ENCODE peak calls at places on chromosomes 16 and 17, in eight cellular contexts. S, E, B, R, V, P, K and J are unnamed samples.

GRCh38 chr17:82449883-82450356 is 632 bp downstream of the CYBC1 start:
- DNase-seq in S (peak), E (no peak), B (no peak), R (no peak), V (no peak), P (no peak), K (no peak), J (no peak)

GRCh38 chr17:28957992-28958355 is 6.7 kb upstream of the PHF12 start:
- DNase-seq in S (no peak), E (no peak), B (no peak), R (no peak), V (no peak), P (no peak), K (no peak), J (no peak)

GRCh38 chr17:41907633-41908539 is 10.9 kb downstream of the ACLY start:
- DNase-seq in S (no peak), E (peak), B (no peak), R (no peak), V (peak), P (no peak), K (no peak), J (no peak)

GRCh38 chr17:62597920-62598319 is 29.6 kb upstream of the MRC2 start:
- DNase-seq in S (no peak), E (no peak), B (no peak), R (no peak), V (peak), P (no peak), K (no peak), J (no peak)

GRCh38 chr16:74998481-74999207 is at the start of gene ZNRF1:
- DNase-seq in S (peak), E (peak), B (peak), R (peak), V (peak), P (peak), K (peak), J (peak)

GRCh38 chr17:5785867-5786509 is 201.7 kb upstream of the NLRP1 start:
- DNase-seq in S (no peak), E (no peak), B (no peak), R (no peak), V (peak), P (no peak), K (no peak), J (no peak)

GRCh38 chr17:59763861-59764260 is 56.4 kb downstream of the VMP1 start:
- DNase-seq in S (no peak), E (no peak), B (no peak), R (no peak), V (peak), P (no peak), K (no peak), J (no peak)

GRCh38 chr17:41404024-41404651 is 6.7 kb upstream of the KRT31 start:
- DNase-seq in S (peak), E (no peak), B (no peak), R (no peak), V (peak), P (no peak), K (no peak), J (no peak)

GRCh38 chr16:23104032-23104955 is 45.0 kb downstream of the USP31 start:
- DNase-seq in S (no peak), E (no peak), B (no peak), R (no peak), V (no peak), P (no peak), K (no peak), J (no peak)

GRCh38 chr16:86714166-86714565 is 135.8 kb downstream of the FOXL1 start:
- DNase-seq in S (no peak), E (no peak), B (no peak), R (no peak), V (peak), P (no peak), K (no peak), J (no peak)

GRCh38 chr17:4206945-4207344 is 56.8 kb downstream of the ANKFY1 start:
- DNase-seq in S (peak), E (no peak), B (no peak), R (no peak), V (peak), P (no peak), K (no peak), J (no peak)

GRCh38 chr16:17026600-17027242 is 444.0 kb downstream of the XYLT1 start:
- DNase-seq in S (no peak), E (no peak), B (no peak), R (no peak), V (no peak), P (no peak), K (no peak), J (no peak)

GRCh38 chr17:7119314-7119713 is 4.7 kb upstream of the ASGR2 start:
- DNase-seq in S (no peak), E (no peak), B (no peak), R (no peak), V (no peak), P (no peak), K (no peak), J (no peak)

GRCh38 chr16:49365711-49366509 is 7.7 kb upstream of the C16orf78 start:
- DNase-seq in S (no peak), E (no peak), B (no peak), R (no peak), V (no peak), P (no peak), K (no peak), J (no peak)

GRCh38 chr16:15621456-15621855 is 21.5 kb downstream of the MARF1 start:
- DNase-seq in S (no peak), E (no peak), B (no peak), R (no peak), V (no peak), P (no peak), K (no peak), J (no peak)

GRCh38 chr16:80719573-80719972 is 84.8 kb downstream of the CDYL2 start:
- DNase-seq in S (no peak), E (no peak), B (no peak), R (no peak), V (no peak), P (no peak), K (no peak), J (no peak)

GRCh38 chr16:27328937-27329336 is 15.2 kb downstream of the IL4R start:
- DNase-seq in S (no peak), E (no peak), B (no peak), R (no peak), V (no peak), P (no peak), K (no peak), J (no peak)

GRCh38 chr16:69762843-69763556 is 868 bp downstream of the WWP2 start:
- DNase-seq in S (peak), E (no peak), B (no peak), R (no peak), V (peak), P (no peak), K (no peak), J (no peak)

GRCh38 chr16:65105173-65105572 is 16.7 kb downstream of the CDH11 start:
- DNase-seq in S (no peak), E (no peak), B (no peak), R (no peak), V (no peak), P (no peak), K (no peak), J (no peak)

GRCh38 chr17:35788504-35788998 is 6.9 kb downstream of the MMP28 start:
- DNase-seq in S (peak), E (no peak), B (no peak), R (no peak), V (peak), P (no peak), K (no peak), J (no peak)

GRCh38 chr16:67055712-67056487 is 27.0 kb downstream of the CBFB start:
- DNase-seq in S (peak), E (no peak), B (no peak), R (no peak), V (peak), P (no peak), K (no peak), J (no peak)

GRCh38 chr16:2001035-2001434 is 8.6 kb downstream of the ZNF598 start:
- DNase-seq in S (no peak), E (no peak), B (no peak), R (no peak), V (no peak), P (no peak), K (no peak), J (no peak)

GRCh38 chr16:73037845-73038570 is 9.9 kb downstream of the ZFHX3 start:
- DNase-seq in S (peak), E (no peak), B (no peak), R (no peak), V (no peak), P (no peak), K (no peak), J (no peak)

GRCh38 chr17:67016039-67016762 is 28.2 kb upstream of the CACNG1 start:
- DNase-seq in S (no peak), E (no peak), B (no peak), R (no peak), V (no peak), P (no peak), K (no peak), J (no peak)

GRCh38 chr17:50055055-50055425 is 870 bp upstream of the ITGA3 start:
- DNase-seq in S (no peak), E (peak), B (peak), R (no peak), V (no peak), P (no peak), K (no peak), J (peak)

GRCh38 chr16:84043486-84044107 is 1.0 kb upstream of the SLC38A8 start:
- DNase-seq in S (peak), E (no peak), B (no peak), R (no peak), V (no peak), P (no peak), K (no peak), J (no peak)

GRCh38 chr17:32596666-32597065 is 109.9 kb downstream of the CDK5R1 start:
- DNase-seq in S (no peak), E (no peak), B (no peak), R (no peak), V (peak), P (no peak), K (no peak), J (no peak)

GRCh38 chr16:12211870-12212690 is 235.5 kb downstream of the SNX29 start:
- DNase-seq in S (no peak), E (no peak), B (no peak), R (no peak), V (no peak), P (no peak), K (no peak), J (no peak)

GRCh38 chr17:66847704-66848103 is 12.8 kb downstream of the CACNG5 start:
- DNase-seq in S (no peak), E (no peak), B (no peak), R (no peak), V (no peak), P (no peak), K (no peak), J (no peak)

GRCh38 chr16:86984975-86985655 is 332.1 kb downstream of the C16orf95 start:
- DNase-seq in S (no peak), E (no peak), B (no peak), R (no peak), V (no peak), P (no peak), K (no peak), J (no peak)

GRCh38 chr16:66988197-66988788 is at the start of gene CES4A:
- DNase-seq in S (no peak), E (no peak), B (no peak), R (no peak), V (peak), P (no peak), K (no peak), J (no peak)

GRCh38 chr16:14011846-14012245 is 59.3 kb upstream of the MRTFB start:
- DNase-seq in S (no peak), E (no peak), B (no peak), R (no peak), V (no peak), P (no peak), K (no peak), J (no peak)